ENCODE peak calls at places on chromosomes 1 and 21, in seven cellular contexts. One of them, this sample, is unnamed. For H3K4me1, the result is how much of the 10 kb centered on the place peaks cover.

GRCh38 chr1:87240661-87241285 is 87.9 kb upstream of the LMO4 start:
- DNase-seq in heart right ventricle: no peak
- DNase-seq in GM23338: peak
- DNase-seq in endodermal cell: no peak
- DNase-seq in tibial artery: no peak
- DNase-seq in endothelial cell of umbilical vein: no peak
- DNase-seq in stomach: no peak
- DNase-seq in this sample: no peak

GRCh38 chr1:8357329-8358101 is 39.6 kb downstream of the SLC45A1 start:
- DNase-seq in heart right ventricle: no peak
- DNase-seq in GM23338: no peak
- DNase-seq in endodermal cell: no peak
- DNase-seq in tibial artery: no peak
- DNase-seq in endothelial cell of umbilical vein: no peak
- DNase-seq in stomach: no peak
- DNase-seq in this sample: no peak

GRCh38 chr1:21234779-21235178 is 55.5 kb downstream of the ECE1 start:
- DNase-seq in heart right ventricle: no peak
- DNase-seq in GM23338: no peak
- DNase-seq in endodermal cell: no peak
- DNase-seq in tibial artery: no peak
- DNase-seq in endothelial cell of umbilical vein: no peak
- DNase-seq in stomach: no peak
- DNase-seq in this sample: no peak

GRCh38 chr1:5658340-5659316 is 333.6 kb downstream of the NPHP4 start:
- DNase-seq in heart right ventricle: no peak
- DNase-seq in GM23338: no peak
- DNase-seq in endodermal cell: peak
- DNase-seq in tibial artery: no peak
- DNase-seq in endothelial cell of umbilical vein: no peak
- DNase-seq in stomach: no peak
- DNase-seq in this sample: no peak

GRCh38 chr1:37765937-37766664 is 1.2 kb upstream of the EPHA10 start:
- DNase-seq in heart right ventricle: no peak
- DNase-seq in GM23338: peak
- DNase-seq in endodermal cell: peak
- DNase-seq in tibial artery: no peak
- DNase-seq in endothelial cell of umbilical vein: no peak
- DNase-seq in stomach: no peak
- DNase-seq in this sample: no peak

GRCh38 chr1:46587072-46587471 is 17.0 kb downstream of the MKNK1 start:
- DNase-seq in heart right ventricle: peak
- DNase-seq in GM23338: no peak
- DNase-seq in endodermal cell: no peak
- DNase-seq in tibial artery: peak
- DNase-seq in endothelial cell of umbilical vein: no peak
- DNase-seq in stomach: no peak
- DNase-seq in this sample: no peak

GRCh38 chr21:23612210-23612609 is 1995.1 kb downstream of the MRPL39 start:
- DNase-seq in heart right ventricle: no peak
- DNase-seq in GM23338: no peak
- DNase-seq in endodermal cell: no peak
- DNase-seq in tibial artery: no peak
- DNase-seq in endothelial cell of umbilical vein: no peak
- DNase-seq in stomach: no peak
- DNase-seq in this sample: no peak

GRCh38 chr1:68379085-68379478 is 70.7 kb downstream of the RPE65 start:
- DNase-seq in heart right ventricle: no peak
- DNase-seq in GM23338: no peak
- DNase-seq in endodermal cell: no peak
- DNase-seq in tibial artery: no peak
- DNase-seq in endothelial cell of umbilical vein: peak
- DNase-seq in stomach: no peak
- DNase-seq in this sample: no peak

GRCh38 chr1:100400332-100400933 is 48.1 kb downstream of the CDC14A start:
- DNase-seq in heart right ventricle: peak
- DNase-seq in GM23338: peak
- DNase-seq in endodermal cell: peak
- DNase-seq in tibial artery: no peak
- DNase-seq in endothelial cell of umbilical vein: peak
- DNase-seq in stomach: peak
- DNase-seq in this sample: no peak

GRCh38 chr1:32992489-32993214 is 28.0 kb upstream of the RNF19B start:
- DNase-seq in heart right ventricle: peak
- DNase-seq in GM23338: peak
- DNase-seq in endodermal cell: peak
- DNase-seq in tibial artery: peak
- DNase-seq in endothelial cell of umbilical vein: peak
- DNase-seq in stomach: peak
- DNase-seq in this sample: peak

GRCh38 chr1:187839873-187840272 is 1011.1 kb downstream of the PLA2G4A start:
- DNase-seq in heart right ventricle: no peak
- DNase-seq in GM23338: no peak
- DNase-seq in endodermal cell: no peak
- DNase-seq in tibial artery: no peak
- DNase-seq in endothelial cell of umbilical vein: no peak
- DNase-seq in stomach: no peak
- DNase-seq in this sample: no peak

DNA sequence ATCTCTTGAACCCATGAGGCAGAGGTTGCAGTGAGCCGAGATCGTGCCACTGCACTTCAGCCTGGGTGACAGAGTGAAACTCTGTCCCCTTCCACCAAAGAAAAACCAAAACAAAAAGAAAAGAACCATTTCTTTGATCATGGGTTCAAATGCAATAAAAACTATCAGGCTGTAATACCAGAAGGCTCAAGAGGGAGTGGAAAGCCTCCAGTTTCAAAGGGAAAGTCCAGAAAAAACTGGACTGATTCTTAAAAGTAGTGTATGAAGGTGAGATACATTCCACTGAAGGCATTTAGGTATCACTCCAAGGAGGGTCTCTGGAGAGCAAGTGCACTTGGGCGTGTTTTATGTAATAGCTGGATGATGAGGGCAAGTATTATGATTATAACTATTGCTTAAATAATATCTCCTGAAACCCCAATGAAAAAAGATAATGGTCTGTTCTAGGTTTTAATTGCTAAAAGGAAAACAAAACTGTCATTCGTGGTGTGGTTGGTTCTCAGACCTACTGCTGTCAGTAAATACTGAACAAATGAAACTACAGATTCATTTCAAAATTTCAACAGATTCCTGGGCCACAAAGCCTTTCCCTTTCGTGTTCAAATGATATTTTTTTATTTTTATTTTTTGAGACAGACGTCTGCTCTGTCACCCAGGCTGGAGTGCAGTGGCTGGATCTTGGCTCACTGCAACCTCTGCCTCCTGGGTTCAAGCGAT is 6.0 kb upstream of the CAMTA1 start:
- DNase-seq in heart right ventricle: no peak
- DNase-seq in GM23338: no peak
- DNase-seq in endodermal cell: no peak
- DNase-seq in tibial artery: no peak
- DNase-seq in endothelial cell of umbilical vein: no peak
- DNase-seq in stomach: no peak
- DNase-seq in this sample: no peak
- H3K4me1 ChIP-seq in heart right ventricle: under half
- H3K4me1 ChIP-seq in GM23338: under half
- H3K4me1 ChIP-seq in endodermal cell: under half
- H3K4me1 ChIP-seq in tibial artery: under half
- H3K4me1 ChIP-seq in endothelial cell of umbilical vein: under half
- H3K4me1 ChIP-seq in stomach: under half
- H3K4me1 ChIP-seq in this sample: under half

GRCh38 chr21:46135782-46136181 is 19.6 kb downstream of the FTCD start:
- DNase-seq in heart right ventricle: no peak
- DNase-seq in GM23338: no peak
- DNase-seq in endodermal cell: no peak
- DNase-seq in tibial artery: no peak
- DNase-seq in endothelial cell of umbilical vein: no peak
- DNase-seq in stomach: no peak
- DNase-seq in this sample: no peak
- H3K4me3 ChIP-seq in heart right ventricle: no peak
- H3K4me3 ChIP-seq in GM23338: no peak
- H3K4me3 ChIP-seq in endodermal cell: no peak
- H3K4me3 ChIP-seq in tibial artery: no peak
- H3K4me3 ChIP-seq in endothelial cell of umbilical vein: no peak
- H3K4me3 ChIP-seq in stomach: no peak
- H3K4me3 ChIP-seq in this sample: no peak

GRCh38 chr1:41482906-41483895 is 1.3 kb downstream of the EDN2 start:
- DNase-seq in heart right ventricle: peak
- DNase-seq in GM23338: no peak
- DNase-seq in endodermal cell: peak
- DNase-seq in tibial artery: peak
- DNase-seq in endothelial cell of umbilical vein: no peak
- DNase-seq in stomach: no peak
- DNase-seq in this sample: no peak
- TF ChIP-seq CTCF in heart right ventricle: no peak
- TF ChIP-seq CTCF in GM23338: no peak
- TF ChIP-seq CTCF in endodermal cell: no peak
- TF ChIP-seq CTCF in tibial artery: no peak
- TF ChIP-seq CTCF in endothelial cell of umbilical vein: no peak
- TF ChIP-seq CTCF in stomach: no peak
- TF ChIP-seq CTCF in this sample: no peak

DNA sequence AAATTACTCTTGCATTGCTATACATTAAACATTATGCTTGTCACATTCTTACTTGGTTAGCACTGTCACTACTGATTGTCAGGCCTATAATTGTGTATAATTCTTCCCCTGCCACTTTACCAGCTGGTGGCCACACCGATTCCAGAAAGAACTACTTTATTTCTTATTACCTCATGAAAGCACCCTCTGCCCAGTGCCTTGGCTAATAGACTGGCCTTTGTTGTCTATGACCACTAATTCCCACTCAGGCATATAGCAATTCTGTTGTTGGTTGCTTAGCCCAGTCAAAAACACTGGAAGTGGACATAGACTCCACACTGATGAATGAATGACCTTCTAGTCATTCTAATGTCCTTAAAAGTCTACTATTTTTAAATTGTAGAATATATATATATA is 35.6 kb downstream of the MRPL39 start:
- DNase-seq in heart right ventricle: no peak
- DNase-seq in GM23338: no peak
- DNase-seq in endodermal cell: no peak
- DNase-seq in tibial artery: no peak
- DNase-seq in endothelial cell of umbilical vein: no peak
- DNase-seq in stomach: no peak
- DNase-seq in this sample: no peak
- H3K4me1 ChIP-seq in heart right ventricle: under half
- H3K4me1 ChIP-seq in GM23338: under half
- H3K4me1 ChIP-seq in endodermal cell: under half
- H3K4me1 ChIP-seq in tibial artery: under half
- H3K4me1 ChIP-seq in endothelial cell of umbilical vein: under half
- H3K4me1 ChIP-seq in stomach: under half
- H3K4me1 ChIP-seq in this sample: under half